ENCODE peak calls at places on chromosomes 13 and 19, in six cellular contexts. H, J, S, E, I and C are unnamed samples.

GRCh38 chr19:2424686-2425621 is 2.4 kb downstream of the TIMM13 start:
- DNase-seq in H (peak; percentile 69), J (peak; percentile 43), S (peak; percentile 69), E (peak; percentile 84), I (peak; percentile 81), C (peak; percentile 73)

GRCh38 chr19:1237754-1238372 is at the start of gene CBARP:
- DNase-seq in H (no peak), J (no peak), S (no peak), E (peak; percentile 61), I (no peak), C (no peak)

GRCh38 chr13:113856716-113857065 is 7.2 kb downstream of the GAS6 start:
- DNase-seq in H (peak; percentile 78), J (no peak), S (peak; percentile 76), E (peak; percentile 32), I (peak; percentile 20), C (no peak)

GRCh38 chr19:12647490-12648071 is 19.0 kb downstream of the MAN2B1 start:
- DNase-seq in H (no peak), J (no peak), S (no peak), E (peak; percentile 86), I (peak; percentile 92), C (peak; percentile 68)

GRCh38 chr13:111287201-111287600 is 33.2 kb upstream of the TEX29 start:
- DNase-seq in H (no peak), J (no peak), S (no peak), E (no peak), I (no peak), C (no peak)

GRCh38 chr13:50001287-50001686 is 4.4 kb downstream of the TRIM13 start:
- DNase-seq in H (no peak), J (no peak), S (no peak), E (no peak), I (no peak), C (no peak)

GRCh38 chr19:53147645-53148044 is 11.2 kb downstream of the ZNF347 start:
- DNase-seq in H (no peak), J (no peak), S (no peak), E (no peak), I (no peak), C (no peak)

GRCh38 chr13:95391325-95391724 is 90.1 kb upstream of the ABCC4 start:
- DNase-seq in H (no peak), J (no peak), S (no peak), E (no peak), I (no peak), C (no peak)

GRCh38 chr13:27493981-27494380 is 43.6 kb upstream of the MTIF3 start:
- DNase-seq in H (no peak), J (no peak), S (no peak), E (no peak), I (no peak), C (no peak)

GRCh38 chr13:34294483-34295129 is 476.7 kb downstream of the RFC3 start:
- DNase-seq in H (no peak), J (no peak), S (no peak), E (no peak), I (no peak), C (no peak)

GRCh38 chr13:97495678-97496077 is 61.7 kb downstream of the RAP2A start:
- DNase-seq in H (no peak), J (no peak), S (no peak), E (no peak), I (no peak), C (no peak)

GRCh38 chr19:46624958-46625661 is at the start of gene PTGIR:
- DNase-seq in H (peak; percentile 78), J (no peak), S (peak; percentile 96), E (no peak), I (no peak), C (peak; percentile 23)

GRCh38 chr13:109205315-109205714 is 575.9 kb downstream of the MYO16 start:
- DNase-seq in H (no peak), J (no peak), S (peak; percentile 23), E (no peak), I (no peak), C (no peak)

GRCh38 chr19:3471954-3472655 is 8.2 kb downstream of the SMIM24 start:
- DNase-seq in H (no peak), J (no peak), S (peak; percentile 32), E (peak; percentile 86), I (no peak), C (no peak)

DNA sequence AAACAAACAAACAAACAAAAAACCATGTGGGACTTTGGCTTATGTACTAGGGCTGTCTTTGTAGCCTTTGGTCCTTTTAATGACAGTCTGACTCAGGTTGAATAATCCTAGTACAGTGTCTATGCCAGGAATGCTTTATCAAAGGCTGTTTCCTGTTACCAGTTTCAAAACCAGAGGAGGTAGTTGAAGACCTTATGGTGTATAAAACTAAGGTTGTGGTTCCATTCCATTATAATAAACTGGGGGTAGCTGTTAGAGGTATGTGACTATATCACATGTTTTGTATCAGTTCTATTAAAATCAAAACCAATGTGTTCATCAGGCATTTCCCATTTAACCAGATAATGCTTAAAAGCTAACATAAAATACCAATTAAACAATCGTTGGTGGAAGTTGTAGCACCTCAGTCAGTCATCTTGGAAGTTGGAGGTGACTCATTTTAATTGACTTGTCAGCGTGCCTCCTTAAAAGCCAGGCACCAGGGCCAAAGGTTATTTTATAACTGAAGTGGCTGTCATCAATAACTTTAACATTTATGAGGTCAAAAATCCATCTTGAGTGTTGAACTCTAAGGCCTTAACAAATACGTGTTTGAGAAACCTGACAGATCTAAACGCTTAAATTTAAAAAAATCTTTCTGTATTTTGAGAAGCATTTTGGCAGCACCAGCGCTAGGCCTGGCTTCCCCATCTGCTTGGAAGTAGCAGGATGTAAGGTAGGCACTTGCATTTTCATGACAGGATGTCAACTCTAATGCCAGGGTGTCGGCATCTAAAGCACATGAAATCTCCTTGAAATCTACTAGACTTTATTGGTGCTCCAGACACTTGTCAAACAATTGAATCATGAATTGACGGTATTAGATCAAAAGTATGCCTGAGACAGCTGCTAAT is 162.5 kb downstream of the LMO7 start:
- DNase-seq in H (peak; percentile 65), J (no peak), S (no peak), E (no peak), I (no peak), C (peak; percentile 46)
- H4K91ac ChIP-seq in H (no peak overlapping the region), J (no peak overlapping the region), S (no peak overlapping the region), E (no peak overlapping the region), I (no peak overlapping the region), C (no peak overlapping the region)

DNA sequence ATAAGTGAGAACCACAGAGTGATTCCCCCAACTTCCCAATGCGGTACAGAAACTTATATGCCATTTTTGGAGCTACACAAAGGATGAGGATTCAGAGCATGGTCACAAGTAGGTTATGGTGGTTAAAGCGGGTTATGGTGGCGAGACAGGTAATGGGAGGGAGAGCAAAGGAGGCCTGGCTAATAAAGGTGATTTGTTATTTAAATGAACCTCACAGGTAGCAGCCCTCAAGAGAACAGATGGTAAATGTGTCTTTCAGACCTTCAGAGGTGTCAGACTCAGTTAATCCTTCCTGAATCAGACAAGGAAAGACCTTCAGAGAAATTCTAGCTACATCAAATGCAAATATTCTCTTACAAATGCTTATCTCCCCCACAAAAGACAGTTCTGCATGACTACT is 1971.4 kb downstream of the OLFM4 start:
- DNase-seq in H (no peak), J (no peak), S (no peak), E (no peak), I (peak; percentile 61), C (no peak)
- H2BK5ac ChIP-seq in H (no peak overlapping the region), J (no peak overlapping the region), S (no peak overlapping the region), E (peak overlapping the region; percentile 67), I (no peak overlapping the region), C (no peak overlapping the region)

GRCh38 chr19:55802281-55802680 is 29.5 kb downstream of the NLRP11 start:
- DNase-seq in H (no peak), J (no peak), S (no peak), E (no peak), I (no peak), C (no peak)

GRCh38 chr19:55801416-55801815 is 30.4 kb downstream of the NLRP11 start:
- DNase-seq in H (no peak), J (no peak), S (no peak), E (no peak), I (no peak), C (peak; percentile 33)
- H4K91ac ChIP-seq in H (no peak overlapping the region), J (no peak overlapping the region), S (no peak overlapping the region), E (no peak overlapping the region), I (no peak overlapping the region), C (no peak overlapping the region)

GRCh38 chr19:35669974-35670373 is 3.7 kb downstream of the UPK1A start:
- DNase-seq in H (no peak), J (no peak), S (no peak), E (no peak), I (no peak), C (no peak)

GRCh38 chr19:35671818-35672217 is 5.5 kb downstream of the UPK1A start:
- DNase-seq in H (no peak), J (no peak), S (no peak), E (no peak), I (no peak), C (peak; percentile 72)

GRCh38 chr19:35666251-35666913 is at the start of gene UPK1A:
- DNase-seq in H (no peak), J (no peak), S (no peak), E (no peak), I (no peak), C (no peak)

GRCh38 chr19:35670686-35671085 is 4.4 kb downstream of the UPK1A start:
- DNase-seq in H (no peak), J (no peak), S (no peak), E (no peak), I (no peak), C (peak; percentile 38)

DNA sequence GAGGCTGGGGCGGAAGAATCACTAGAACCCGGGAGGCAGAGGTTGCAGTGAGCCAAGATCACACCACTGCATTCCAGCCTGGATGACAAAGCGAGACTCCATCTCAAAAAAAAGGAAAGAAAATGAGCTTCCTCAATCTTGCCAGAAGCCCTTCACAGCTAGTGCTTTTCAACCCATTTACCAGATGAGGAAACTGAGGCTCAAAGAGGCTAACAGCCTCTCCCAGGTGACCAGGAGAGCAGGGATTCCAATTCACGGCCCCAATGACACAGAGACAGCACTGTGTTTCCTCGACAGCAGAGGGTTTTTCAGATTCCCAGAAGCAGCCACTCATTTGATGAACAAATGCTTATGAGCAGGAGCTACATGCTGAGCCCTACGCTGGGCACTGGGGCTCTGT is 3.2 kb downstream of the UPK1A start:
- DNase-seq in H (no peak), J (no peak), S (no peak), E (no peak), I (no peak), C (no peak)
- H2BK5ac ChIP-seq in H (no peak overlapping the region), J (no peak overlapping the region), S (no peak overlapping the region), E (no peak overlapping the region), I (no peak overlapping the region), C (no peak overlapping the region)

GRCh38 chr13:40401911-40402776 is 264.3 kb downstream of the FOXO1 start:
- DNase-seq in H (peak; percentile 92), J (no peak), S (peak; percentile 96), E (no peak), I (no peak), C (peak; percentile 85)
- H4K91ac ChIP-seq in H (no peak overlapping the region), J (no peak overlapping the region), S (no peak overlapping the region), E (no peak overlapping the region), I (no peak overlapping the region), C (peak overlapping the region; percentile 72)

GRCh38 chr13:23630349-23631093 is 60.3 kb downstream of the TNFRSF19 start:
- DNase-seq in H (no peak), J (no peak), S (no peak), E (no peak), I (no peak), C (no peak)

GRCh38 chr13:23631676-23632622 is 61.7 kb downstream of the TNFRSF19 start:
- DNase-seq in H (no peak), J (no peak), S (no peak), E (no peak), I (no peak), C (no peak)

GRCh38 chr13:23628765-23629565 is 58.8 kb downstream of the TNFRSF19 start:
- DNase-seq in H (no peak), J (no peak), S (no peak), E (no peak), I (no peak), C (no peak)

GRCh38 chr13:23628250-23628649 is 58.0 kb downstream of the TNFRSF19 start:
- DNase-seq in H (no peak), J (no peak), S (no peak), E (no peak), I (no peak), C (no peak)

GRCh38 chr13:23629566-23630272 is 59.5 kb downstream of the TNFRSF19 start:
- DNase-seq in H (no peak), J (no peak), S (no peak), E (no peak), I (no peak), C (no peak)
- H2BK5ac ChIP-seq in H (no peak overlapping the region), J (no peak overlapping the region), S (no peak overlapping the region), E (no peak overlapping the region), I (no peak overlapping the region), C (peak overlapping the region; percentile 75)